ENCODE peak calls at places on chromosomes 12 and 14, in seven cellular contexts. M, R, F, X, V, O and S are unnamed samples.

GRCh38 chr12:70365648-70366518 is at the start of gene KCNMB4:
- DNase-seq in M (peak), X (peak), R (peak), V (no peak), O (peak), F (peak), S (peak)

GRCh38 chr12:100295764-100296555 is 29.0 kb downstream of the SCYL2 start:
- DNase-seq in R (peak), F (no peak), X (no peak), M (no peak), V (no peak), O (no peak), S (no peak)

GRCh38 chr12:63495974-63496373 is 172.3 kb downstream of the DPY19L2 start:
- DNase-seq in V (no peak), X (no peak), R (no peak), F (no peak), O (no peak), M (no peak), S (no peak)

GRCh38 chr12:5000658-5001390 is 42.9 kb upstream of the KCNA5 start:
- DNase-seq in R (no peak), X (no peak), O (no peak), F (no peak), M (no peak), V (no peak), S (no peak)

GRCh38 chr14:83196235-83196634 is 1662.6 kb upstream of the SEL1L start:
- DNase-seq in O (no peak), R (no peak), V (no peak), X (no peak), M (no peak), F (no peak), S (no peak)

GRCh38 chr12:65896743-65897142 is 72.5 kb downstream of the HMGA2 start:
- DNase-seq in F (no peak), V (no peak), R (no peak), X (no peak), M (no peak), O (no peak), S (no peak)

GRCh38 chr14:46574236-46574970 is 77.2 kb downstream of the RPL10L start:
- DNase-seq in X (no peak), F (no peak), V (no peak), M (no peak), O (no peak), R (no peak), S (no peak)

GRCh38 chr14:57747036-57747435 is 118.9 kb downstream of the SLC35F4 start:
- DNase-seq in M (no peak), V (no peak), R (no peak), X (peak), F (no peak), O (no peak), S (no peak)

GRCh38 chr14:38404616-38405015 is 148.7 kb upstream of the CLEC14A start:
- DNase-seq in R (peak), F (no peak), O (no peak), M (no peak), X (no peak), V (no peak), S (no peak)

GRCh38 chr14:100045687-100046344 is 19.4 kb upstream of the EVL start:
- DNase-seq in X (no peak), R (peak), F (no peak), O (no peak), M (no peak), V (no peak), S (no peak)

GRCh38 chr12:19263666-19264065 is 134.1 kb downstream of the PLEKHA5 start:
- DNase-seq in O (no peak), M (no peak), X (no peak), R (no peak), V (no peak), F (no peak), S (no peak)

GRCh38 chr12:52788111-52788875 is 7.6 kb downstream of the KRT3 start:
- DNase-seq in V (no peak), O (no peak), M (no peak), F (no peak), R (no peak), X (no peak), S (no peak)

GRCh38 chr12:10661338-10661737 is 12.5 kb downstream of the STYK1 start:
- DNase-seq in V (no peak), X (no peak), M (no peak), O (no peak), F (no peak), R (peak), S (no peak)

GRCh38 chr14:55628426-55628825 is 48.4 kb downstream of the KTN1 start:
- DNase-seq in F (no peak), R (no peak), O (no peak), X (no peak), M (no peak), V (no peak), S (no peak)

GRCh38 chr12:96219700-96220206 is 25.6 kb downstream of the ELK3 start:
- DNase-seq in R (peak), M (no peak), V (peak), F (no peak), X (peak), O (no peak), S (no peak)

GRCh38 chr12:89225401-89225800 is 126.9 kb downstream of the DUSP6 start:
- DNase-seq in O (no peak), R (peak), F (no peak), V (no peak), X (peak), M (peak), S (peak)

GRCh38 chr12:11877869-11878780 is 192.6 kb upstream of the BCL2L14 start:
- DNase-seq in X (peak), R (peak), F (no peak), O (no peak), V (peak), M (no peak), S (no peak)

GRCh38 chr12:117590999-117591398 is 229.6 kb upstream of the NOS1 start:
- DNase-seq in X (no peak), V (no peak), M (no peak), F (no peak), O (no peak), R (no peak), S (no peak)

GRCh38 chr12:130462558-130462924 is 124.9 kb downstream of the PIWIL1 start:
- DNase-seq in F (no peak), O (no peak), R (no peak), M (no peak), V (no peak), X (no peak), S (no peak)

GRCh38 chr12:130458341-130458740 is 120.7 kb downstream of the PIWIL1 start:
- DNase-seq in R (no peak), F (no peak), O (no peak), X (no peak), M (no peak), V (no peak), S (no peak)

GRCh38 chr12:130460611-130461478 is 123.2 kb downstream of the PIWIL1 start:
- DNase-seq in F (no peak), V (no peak), O (no peak), X (no peak), M (no peak), R (no peak), S (no peak)

GRCh38 chr12:130461868-130462557 is 124.3 kb downstream of the PIWIL1 start:
- DNase-seq in M (no peak), R (no peak), F (peak), O (no peak), X (no peak), V (no peak), S (no peak)

DNA sequence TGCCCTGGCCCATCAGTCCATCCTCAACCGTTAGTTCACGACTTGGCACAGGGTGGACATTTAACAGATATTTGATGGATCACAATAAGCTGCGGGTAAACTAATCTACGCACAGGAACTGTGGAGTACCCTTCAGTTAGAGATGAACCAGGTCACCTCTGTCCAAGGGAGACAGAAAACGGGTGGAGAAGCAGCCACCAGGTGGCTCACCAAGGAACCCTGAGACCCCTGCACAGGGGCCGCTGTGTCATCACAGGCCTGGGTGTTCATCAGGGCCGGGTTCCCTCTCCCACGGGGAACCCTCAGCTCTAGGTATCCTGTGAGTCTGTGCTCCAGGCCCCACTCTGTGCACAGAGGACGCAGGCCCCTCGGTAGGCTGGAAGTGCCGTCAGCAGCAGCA is 122.2 kb downstream of the PIWIL1 start:
- DNase-seq in X (no peak), F (no peak), M (no peak), R (no peak), O (no peak), V (no peak), S (no peak)
- TF ChIP-seq CTCF in X (no peak), F (no peak), M (no peak), R (no peak), O (peak), V (no peak), S (no peak)

GRCh38 chr14:51240804-51241380 is 845 bp downstream of the TMX1 start:
- DNase-seq in M (no peak), X (no peak), O (no peak), R (no peak), V (no peak), F (no peak), S (no peak)

GRCh38 chr14:51242545-51243490 is 2.8 kb downstream of the TMX1 start:
- DNase-seq in O (peak), F (peak), V (no peak), R (no peak), M (peak), X (no peak), S (no peak)

GRCh38 chr14:51236314-51236713 is 3.7 kb upstream of the TMX1 start:
- DNase-seq in F (no peak), O (no peak), X (no peak), M (peak), V (no peak), R (no peak), S (no peak)

GRCh38 chr14:51244591-51244990 is 4.5 kb downstream of the TMX1 start:
- DNase-seq in V (no peak), R (no peak), O (no peak), M (no peak), X (no peak), F (no peak), S (no peak)

DNA sequence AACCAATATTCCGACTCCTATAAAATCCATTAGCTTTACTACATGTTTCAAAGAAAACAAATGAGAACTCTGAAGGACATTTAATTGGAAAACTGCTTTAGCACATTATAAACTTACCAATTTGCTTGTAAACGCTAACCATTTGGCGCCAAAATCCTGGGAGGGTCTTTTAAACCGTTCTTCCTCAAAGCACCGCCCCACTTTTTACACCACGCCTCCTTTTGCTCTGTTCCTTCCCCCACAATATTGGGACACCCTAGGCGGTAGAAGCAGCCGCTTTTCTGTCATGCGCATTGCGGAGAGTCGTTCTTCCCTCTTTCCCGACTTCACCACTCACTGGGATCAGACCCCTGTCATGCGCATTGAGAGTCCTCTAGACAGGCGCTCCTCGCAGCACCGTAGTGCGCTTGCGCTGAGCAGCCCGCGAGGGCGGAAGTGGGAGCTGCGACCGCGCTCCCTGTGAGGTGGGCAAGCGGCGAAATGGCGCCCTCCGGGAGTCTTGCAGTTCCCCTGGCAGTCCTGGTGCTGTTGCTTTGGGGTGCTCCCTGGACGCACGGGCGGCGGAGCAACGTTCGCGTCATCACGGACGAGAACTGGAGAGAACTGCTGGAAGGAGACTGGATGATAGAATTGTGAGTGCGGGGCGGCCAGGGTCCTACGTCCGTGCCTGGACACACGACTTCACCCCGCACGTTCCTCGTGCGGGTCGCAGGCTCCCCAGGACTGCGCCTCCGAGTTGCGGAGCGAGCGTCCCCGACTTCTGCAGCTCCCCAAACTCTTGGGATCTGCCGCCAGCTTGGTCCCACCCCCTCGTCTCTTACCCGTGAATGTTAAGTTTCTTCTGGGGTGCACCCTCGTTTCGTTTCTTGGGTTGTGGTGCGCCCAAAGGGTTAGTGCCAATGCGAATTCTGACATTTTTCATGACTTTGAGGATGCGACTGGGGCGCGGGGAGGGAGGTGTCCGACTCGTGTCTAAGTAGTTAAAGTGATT is at the start of gene TMX1:
- DNase-seq in M (peak), R (peak), F (peak), V (peak), O (peak), X (peak), S (peak)
- TF ChIP-seq CTCF in M (no peak), R (no peak), F (no peak), V (peak), O (peak), X (no peak), S (no peak)

DNA sequence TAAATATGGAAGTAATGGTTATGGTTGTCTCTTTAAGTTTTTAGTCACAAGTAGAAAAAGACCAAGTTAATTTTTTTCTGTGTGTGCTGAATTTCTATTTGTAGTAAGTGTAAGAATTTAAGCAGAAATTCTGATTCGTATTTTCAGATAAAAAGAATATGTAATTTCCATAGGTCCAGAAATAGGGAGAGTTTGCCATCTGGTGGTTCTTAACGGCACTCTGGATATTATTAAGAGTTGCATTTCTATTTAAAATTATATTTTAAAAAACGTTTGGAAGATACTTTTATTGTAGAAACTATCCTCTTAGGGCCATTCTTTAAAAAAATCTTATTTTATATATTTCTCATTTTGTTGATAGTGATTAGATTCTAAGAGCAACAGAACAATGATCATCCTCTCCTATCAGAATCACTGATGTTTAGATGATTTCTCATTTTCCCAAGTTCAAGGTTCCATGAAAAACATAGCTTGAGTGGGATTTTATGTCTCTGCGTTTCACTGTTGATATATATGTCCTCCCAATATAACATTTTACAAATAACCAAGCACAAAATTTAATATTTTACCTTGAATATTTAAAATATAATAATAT is 88.3 kb downstream of the LRRK2 start:
- DNase-seq in M (no peak), F (no peak), V (no peak), X (peak), R (peak), O (peak), S (no peak)
- TF ChIP-seq CTCF in M (peak), F (peak), V (peak), X (peak), R (peak), O (peak), S (no peak)

DNA sequence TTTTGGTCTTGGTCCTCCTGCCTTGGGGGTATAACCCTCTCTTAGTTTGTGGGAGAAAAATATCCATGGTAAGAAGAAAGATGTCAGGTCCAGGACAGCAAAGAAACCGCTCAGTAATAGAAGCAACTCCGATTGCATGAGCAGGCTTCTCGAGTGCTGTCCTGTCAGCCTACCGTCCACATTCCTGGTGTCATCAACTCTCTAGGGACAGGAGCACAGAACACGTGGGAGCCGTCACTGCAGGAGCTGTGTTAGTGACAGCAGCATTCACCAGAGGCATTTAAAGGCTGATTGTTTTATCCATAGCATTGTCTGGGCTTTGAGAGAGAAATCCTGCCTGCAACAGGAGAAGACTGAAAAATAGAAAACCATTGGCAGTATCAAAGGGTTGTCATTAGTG is 244.2 kb downstream of the CACNA1C start:
- DNase-seq in O (peak), V (no peak), X (no peak), M (no peak), F (no peak), R (no peak), S (no peak)
- TF ChIP-seq CTCF in O (no peak), V (no peak), X (no peak), M (no peak), F (no peak), R (no peak), S (no peak)

DNA sequence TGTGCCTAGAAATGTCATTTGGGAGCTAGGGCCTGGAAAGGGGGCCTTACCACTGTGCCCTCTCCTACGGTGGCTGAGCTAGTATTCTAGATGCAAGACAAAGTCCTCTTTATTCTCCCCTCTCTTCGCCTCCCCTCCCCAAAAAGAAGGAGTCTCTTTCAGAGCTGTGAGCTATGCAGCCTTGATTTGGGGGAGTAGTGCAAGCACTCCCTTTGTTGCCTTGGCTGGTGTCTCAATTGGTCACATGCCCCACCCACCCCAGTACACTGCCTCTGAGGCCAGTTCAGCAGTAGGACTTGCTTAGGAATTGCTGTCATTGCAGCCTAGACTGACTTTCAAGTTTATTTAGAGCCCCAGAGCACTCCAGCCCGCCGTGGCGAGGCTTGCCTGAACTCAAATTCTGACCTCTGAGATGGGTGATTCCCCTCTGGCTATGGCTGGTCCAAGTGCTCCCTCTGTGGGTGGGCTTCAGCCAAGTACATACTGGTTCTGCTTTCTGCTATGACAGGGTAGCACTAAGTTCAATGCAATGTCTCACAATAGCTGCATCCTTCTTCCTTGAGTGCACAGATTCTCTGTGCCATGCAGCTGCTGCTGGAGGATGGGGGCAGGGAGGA is 37.0 kb upstream of the FBXO33 start:
- DNase-seq in M (peak), O (peak), X (peak), V (no peak), F (peak), R (peak), S (peak)
- TF ChIP-seq CTCF in M (peak), O (peak), X (no peak), V (peak), F (no peak), R (peak), S (peak)